ENCODE peak calls at places on chromosomes 12 and 14, in six cellular contexts. One of them, this sample, is unnamed.

GRCh38 chr12:30969006-30969405 is 42.5 kb downstream of the TSPAN11 start:
- DNase-seq in OCI-M1: no peak
- DNase-seq in ELR: no peak
- DNase-seq in T-helper 2 cell: no peak
- DNase-seq in hypothalamus: no peak
- DNase-seq in lung: no peak
- DNase-seq in this sample: no peak

GRCh38 chr12:102061096-102061555 is 665 bp downstream of the WASHC3 start:
- DNase-seq in OCI-M1: peak
- DNase-seq in ELR: no peak
- DNase-seq in lung: no peak
- DNase-seq in hypothalamus: no peak
- DNase-seq in T-helper 2 cell: no peak
- DNase-seq in this sample: peak

GRCh38 chr14:50410921-50411320 is 14.2 kb upstream of the CDKL1 start:
- DNase-seq in lung: no peak
- DNase-seq in OCI-M1: no peak
- DNase-seq in T-helper 2 cell: no peak
- DNase-seq in hypothalamus: no peak
- DNase-seq in ELR: peak
- DNase-seq in this sample: no peak

GRCh38 chr12:108559748-108560147 is 1.2 kb downstream of the SART3 start:
- DNase-seq in ELR: no peak
- DNase-seq in lung: no peak
- DNase-seq in T-helper 2 cell: no peak
- DNase-seq in OCI-M1: peak
- DNase-seq in hypothalamus: no peak
- DNase-seq in this sample: no peak

GRCh38 chr12:21637985-21638891 is 19.4 kb downstream of the LDHB start:
- DNase-seq in hypothalamus: no peak
- DNase-seq in T-helper 2 cell: no peak
- DNase-seq in lung: no peak
- DNase-seq in ELR: no peak
- DNase-seq in OCI-M1: no peak
- DNase-seq in this sample: no peak

GRCh38 chr12:111446044-111446581 is 40.4 kb downstream of the SH2B3 start:
- DNase-seq in lung: no peak
- DNase-seq in ELR: peak
- DNase-seq in OCI-M1: no peak
- DNase-seq in T-helper 2 cell: no peak
- DNase-seq in hypothalamus: no peak
- DNase-seq in this sample: no peak

GRCh38 chr12:111072299-111072698 is 151.9 kb upstream of the MYL2 start:
- DNase-seq in hypothalamus: no peak
- DNase-seq in ELR: no peak
- DNase-seq in lung: no peak
- DNase-seq in OCI-M1: no peak
- DNase-seq in T-helper 2 cell: no peak
- DNase-seq in this sample: no peak

GRCh38 chr14:64217318-64217717 is 76.9 kb downstream of the ESR2 start:
- DNase-seq in T-helper 2 cell: no peak
- DNase-seq in lung: no peak
- DNase-seq in hypothalamus: no peak
- DNase-seq in ELR: no peak
- DNase-seq in OCI-M1: no peak
- DNase-seq in this sample: no peak

GRCh38 chr12:92094751-92095161 is 50.9 kb downstream of the BTG1 start:
- DNase-seq in hypothalamus: no peak
- DNase-seq in ELR: peak
- DNase-seq in lung: no peak
- DNase-seq in OCI-M1: no peak
- DNase-seq in T-helper 2 cell: no peak
- DNase-seq in this sample: no peak